ENCODE peak calls at places on chromosomes 4 and X, in five cellular contexts. I is ovary, X is AG10803, Z is lower leg skin, R is tibial nerve. T is an unnamed sample.

GRCh38 chrX:48497871-48498270 is 10.9 kb upstream of the PORCN start:
- DNase-seq in I (no peak), X (no peak), Z (no peak), R (no peak), T (no peak)

GRCh38 chr4:174746710-174747109 is 82.3 kb downstream of the GLRA3 start:
- DNase-seq in I (no peak), X (no peak), Z (no peak), R (no peak), T (no peak)

GRCh38 chr4:150647008-150647407 is 65.1 kb downstream of the MAB21L2 start:
- DNase-seq in I (no peak), X (peak; percentile 1), Z (no peak), R (no peak), T (no peak)

GRCh38 chr4:7166286-7166685 is 26.1 kb upstream of the SORCS2 start:
- DNase-seq in I (no peak), X (no peak), Z (no peak), R (no peak), T (no peak)

GRCh38 chr4:108830509-108831244 is 67.8 kb upstream of the ETNPPL start:
- DNase-seq in I (no peak), X (no peak), Z (no peak), R (no peak), T (no peak)

GRCh38 chr4:151584101-151584500 is 175.1 kb downstream of the FHIP1A start:
- DNase-seq in I (no peak), X (no peak), Z (no peak), R (no peak), T (no peak)

GRCh38 chr4:141455651-141456050 is 180.7 kb upstream of the IL15 start:
- DNase-seq in I (no peak), X (peak; percentile 57), Z (no peak), R (no peak), T (no peak)

GRCh38 chr4:53480909-53481308 is 103.5 kb downstream of the FIP1L1 start:
- DNase-seq in I (no peak), X (peak; percentile 39), Z (no peak), R (no peak), T (no peak)

GRCh38 chrX:47145408-47146120 is 543 bp downstream of the RBM10 start:
- DNase-seq in I (no peak), X (no peak), Z (peak; percentile 15), R (no peak), T (no peak)

GRCh38 chrX:30224541-30224940 is 5.9 kb upstream of the MAGEB3 start:
- DNase-seq in I (no peak), X (no peak), Z (no peak), R (no peak), T (no peak)

GRCh38 chrX:71214604-71215334 is 8.3 kb upstream of the GJB1 start:
- DNase-seq in I (no peak), X (no peak), Z (no peak), R (no peak), T (no peak)

GRCh38 chrX:71214152-71214551 is 8.9 kb upstream of the GJB1 start:
- DNase-seq in I (no peak), X (no peak), Z (no peak), R (no peak), T (no peak)

GRCh38 chrX:71216446-71216845 is 6.6 kb upstream of the GJB1 start:
- DNase-seq in I (no peak), X (no peak), Z (no peak), R (no peak), T (no peak)

GRCh38 chrX:71217298-71217697 is 5.7 kb upstream of the GJB1 start:
- DNase-seq in I (no peak), X (no peak), Z (no peak), R (no peak), T (no peak)

GRCh38 chrX:71215335-71215912 is 7.6 kb upstream of the GJB1 start:
- DNase-seq in I (no peak), X (no peak), Z (no peak), R (no peak), T (no peak)
- H3K4me3 ChIP-seq in I (no peak overlapping the region), X (no peak overlapping the region), Z (no peak overlapping the region), R (no peak overlapping the region), T (no peak overlapping the region)

GRCh38 chr4:891747-892146 is 40.4 kb downstream of the GAK start:
- DNase-seq in I (no peak), X (no peak), Z (no peak), R (no peak), T (no peak)
- TF ChIP-seq CTCF in I (no peak), X (peak; percentile 4), Z (no peak), R (no peak), T (peak; percentile 2)

DNA sequence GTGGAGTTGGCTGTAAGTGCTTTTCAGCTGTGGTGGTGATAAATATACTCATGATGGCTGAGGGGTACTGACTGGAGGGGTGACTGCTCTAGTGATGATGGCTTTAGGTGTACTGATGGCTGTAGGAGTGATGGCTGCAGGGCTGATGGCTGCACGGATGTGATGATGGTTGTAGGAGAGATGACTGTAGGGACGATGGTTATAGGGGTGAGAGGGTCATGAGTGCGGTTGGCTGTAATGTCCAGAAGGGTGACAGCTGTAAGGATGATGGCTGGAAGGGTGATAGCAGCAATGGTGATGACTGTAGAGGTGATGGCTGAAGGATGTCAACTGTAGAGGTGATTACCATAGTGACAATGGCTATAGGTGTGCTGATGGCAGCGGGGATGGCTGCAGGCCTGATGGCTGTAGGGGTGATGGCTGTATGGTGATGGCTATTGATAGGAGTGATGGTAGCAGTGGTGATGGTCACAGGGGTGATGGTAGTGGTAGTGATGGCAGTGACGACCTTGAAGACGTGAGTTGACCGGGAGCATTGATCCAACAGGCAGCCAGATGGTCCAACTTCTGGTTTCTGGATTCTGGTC is 570 bp upstream of the SASH3 start:
- DNase-seq in I (no peak), X (no peak), Z (no peak), R (no peak), T (no peak)
- H3K4me3 ChIP-seq in I (no peak overlapping the region), X (no peak overlapping the region), Z (no peak overlapping the region), R (no peak overlapping the region), T (no peak overlapping the region)

DNA sequence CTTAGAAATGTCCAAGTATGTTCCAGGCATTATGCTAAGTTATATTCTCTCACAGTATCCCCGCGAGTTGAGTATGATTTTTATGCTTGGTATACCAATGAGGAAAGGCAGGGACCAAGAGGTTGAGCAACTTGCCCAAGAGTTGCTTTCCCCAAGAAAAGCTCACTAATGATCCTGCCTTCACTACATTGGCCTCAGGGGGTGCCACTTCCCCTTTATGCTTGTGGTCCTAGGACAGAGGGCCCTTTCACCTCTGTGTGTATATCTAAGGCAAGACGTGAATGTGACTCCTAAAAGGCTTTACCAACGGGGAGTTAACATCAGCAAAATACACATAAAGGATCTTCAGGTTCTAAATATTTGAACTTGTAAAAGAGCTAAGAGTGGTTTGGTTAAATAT is 164.4 kb upstream of the CPEB2 start:
- DNase-seq in I (no peak), X (no peak), Z (no peak), R (no peak), T (no peak)
- TF ChIP-seq CTCF in I (no peak), X (no peak), Z (no peak), R (no peak), T (no peak)

GRCh38 chr4:113024373-113024772 is 25.1 kb upstream of the ANK2 start:
- DNase-seq in I (no peak), X (peak; percentile 19), Z (peak; percentile 25), R (no peak), T (no peak)

GRCh38 chr4:113026556-113026955 is 22.9 kb upstream of the ANK2 start:
- DNase-seq in I (no peak), X (peak; percentile 24), Z (no peak), R (no peak), T (no peak)

GRCh38 chr4:113016377-113016776 is 33.1 kb upstream of the ANK2 start:
- DNase-seq in I (no peak), X (no peak), Z (no peak), R (no peak), T (no peak)

GRCh38 chr4:113020966-113021365 is 28.5 kb upstream of the ANK2 start:
- DNase-seq in I (no peak), X (peak; percentile 67), Z (no peak), R (no peak), T (no peak)
- H3K4me3 ChIP-seq in I (no peak overlapping the region), X (no peak overlapping the region), Z (no peak overlapping the region), R (no peak overlapping the region), T (no peak overlapping the region)

GRCh38 chrX:20594985-20595384 is 328.3 kb upstream of the RPS6KA3 start:
- DNase-seq in I (no peak), X (peak; percentile 49), Z (no peak), R (no peak), T (no peak)
- TF ChIP-seq CTCF in I (no peak), X (peak; percentile 49), Z (no peak), R (no peak), T (no peak)